ENCODE peak calls at places on chromosomes 16 and 17, in six cellular contexts. W is mammary epithelial cell, C is adipocyte, G is GM12878, V is mucosa of descending colon, F is HS-27A. P is an unnamed sample.

GRCh38 chr17:5272313-5272712 is 9.8 kb upstream of the RABEP1 start:
- DNase-seq in W (peak; percentile 49), C (no peak), G (no peak), V (no peak), F (no peak), P (no peak)

GRCh38 chr16:85401917-85402766 is 211.0 kb upstream of the GSE1 start:
- DNase-seq in W (no peak), C (no peak), G (no peak), V (no peak), F (no peak), P (no peak)

GRCh38 chr16:72247821-72248253 is 75.9 kb upstream of the PMFBP1 start:
- DNase-seq in W (peak; percentile 22), C (peak; percentile 29), G (no peak), V (no peak), F (no peak), P (peak; percentile 41)

GRCh38 chr16:4862639-4863038 is 15.4 kb downstream of the UBN1 start:
- DNase-seq in W (no peak), C (no peak), G (no peak), V (no peak), F (no peak), P (no peak)

GRCh38 chr16:1057252-1057932 is 15.2 kb upstream of the SSTR5 start:
- DNase-seq in W (no peak), C (peak; percentile 46), G (no peak), V (peak; percentile 63), F (no peak), P (no peak)

GRCh38 chr17:80785477-80786178 is 206.0 kb upstream of the CHMP6 start:
- DNase-seq in W (no peak), C (no peak), G (no peak), V (no peak), F (no peak), P (no peak)

GRCh38 chr16:88634141-88634993 is 4.0 kb upstream of the IL17C start:
- DNase-seq in W (peak; percentile 70), C (peak; percentile 69), G (peak; percentile 45), V (peak; percentile 54), F (no peak), P (no peak)

GRCh38 chr17:146546-146945 is 9.2 kb downstream of the SCGB1C2 start:
- DNase-seq in W (no peak), C (no peak), G (no peak), V (no peak), F (no peak), P (no peak)

GRCh38 chr17:15213381-15214087 is 51.6 kb downstream of the PMP22 start:
- DNase-seq in W (no peak), C (peak; percentile 73), G (no peak), V (no peak), F (peak; percentile 20), P (peak; percentile 4)

GRCh38 chr16:66662445-66663194 is 33.9 kb downstream of the CMTM4 start:
- DNase-seq in W (peak; percentile 24), C (peak; percentile 76), G (no peak), V (peak; percentile 52), F (no peak), P (no peak)

GRCh38 chr17:49372428-49372827 is 10.4 kb upstream of the ZNF652 start:
- DNase-seq in W (no peak), C (no peak), G (no peak), V (no peak), F (no peak), P (no peak)

GRCh38 chr16:75476817-75477216 is 12.3 kb upstream of the TMEM170A start:
- DNase-seq in W (peak; percentile 79), C (no peak), G (no peak), V (no peak), F (no peak), P (no peak)

GRCh38 chr17:29194669-29195068 is 14.5 kb upstream of the MYO18A start:
- DNase-seq in W (no peak), C (no peak), G (no peak), V (no peak), F (no peak), P (no peak)

GRCh38 chr17:4204190-4204589 is 59.6 kb downstream of the ANKFY1 start:
- DNase-seq in W (no peak), C (no peak), G (no peak), V (no peak), F (no peak), P (no peak)

GRCh38 chr17:61002316-61002736 is 324.7 kb downstream of the BCAS3 start:
- DNase-seq in W (peak; percentile 12), C (peak; percentile 89), G (no peak), V (no peak), F (peak; percentile 7), P (peak; percentile 39)

GRCh38 chr17:4947411-4948165 is 742 bp downstream of the PFN1 start:
- DNase-seq in W (peak; percentile 50), C (peak; percentile 74), G (no peak), V (peak; percentile 83), F (no peak), P (no peak)

GRCh38 chr17:52824542-52824941 is 666.0 kb upstream of the CA10 start:
- DNase-seq in W (no peak), C (no peak), G (no peak), V (peak; percentile 89), F (no peak), P (no peak)

GRCh38 chr17:9035249-9035648 is 13.9 kb downstream of the NTN1 start:
- DNase-seq in W (no peak), C (no peak), G (no peak), V (no peak), F (no peak), P (no peak)

GRCh38 chr17:82888583-82889495 is 49.0 kb upstream of the ZNF750 start:
- DNase-seq in W (no peak), C (no peak), G (no peak), V (peak; percentile 54), F (no peak), P (no peak)

GRCh38 chr17:82020874-82021727 is 1.6 kb downstream of the CENPX start:
- DNase-seq in W (peak; percentile 55), C (peak; percentile 80), G (no peak), V (peak; percentile 85), F (no peak), P (no peak)

GRCh38 chr17:3732171-3732570 is 8.5 kb downstream of the HASPIN start:
- DNase-seq in W (no peak), C (no peak), G (peak; percentile 60), V (peak; percentile 25), F (no peak), P (no peak)

GRCh38 chr16:82891424-82891823 is 264.7 kb downstream of the CDH13 start:
- DNase-seq in W (no peak), C (no peak), G (no peak), V (no peak), F (no peak), P (no peak)

GRCh38 chr16:1782408-1783247 is at the start of the genes NUBP2 and SPSB3:
- DNase-seq in W (peak; percentile 100), C (peak; percentile 100), G (peak; percentile 100), V (peak; percentile 99), F (peak; percentile 98), P (peak; percentile 99)

GRCh38 chr16:46612121-46612520 is 9.1 kb downstream of the SHCBP1 start:
- DNase-seq in W (no peak), C (no peak), G (no peak), V (no peak), F (no peak), P (no peak)

GRCh38 chr16:84054271-84054670 is 11.7 kb upstream of the SLC38A8 start:
- DNase-seq in W (no peak), C (no peak), G (no peak), V (no peak), F (no peak), P (no peak)

GRCh38 chr17:77675816-77676799 is 282.4 kb upstream of the TNRC6C start:
- DNase-seq in W (no peak), C (no peak), G (no peak), V (no peak), F (no peak), P (no peak)

GRCh38 chr16:4970010-4970409 is 11.9 kb downstream of the SEC14L5 start:
- DNase-seq in W (no peak), C (no peak), G (no peak), V (no peak), F (no peak), P (no peak)

GRCh38 chr17:10737168-10737622 is 7.4 kb upstream of the TMEM220 start:
- DNase-seq in W (peak; percentile 21), C (peak; percentile 84), G (no peak), V (peak; percentile 88), F (no peak), P (no peak)

GRCh38 chr16:84378567-84378966 is 10.2 kb downstream of the ATP2C2 start:
- DNase-seq in W (no peak), C (no peak), G (no peak), V (no peak), F (no peak), P (no peak)

GRCh38 chr16:19555938-19556778 is 655 bp downstream of the VPS35L start:
- DNase-seq in W (peak; percentile 27), C (peak; percentile 61), G (peak; percentile 13), V (no peak), F (no peak), P (no peak)

GRCh38 chr16:56382901-56383355 is 42.4 kb downstream of the AMFR start:
- DNase-seq in W (peak; percentile 89), C (peak; percentile 9), G (no peak), V (no peak), F (no peak), P (no peak)

GRCh38 chr17:9755083-9755482 is 36.3 kb downstream of the DHRS7C start:
- DNase-seq in W (no peak), C (no peak), G (no peak), V (no peak), F (no peak), P (no peak)

GRCh38 chr17:7403043-7403901 is 625 bp downstream of the TMEM256 start:
- DNase-seq in W (no peak), C (no peak), G (no peak), V (peak; percentile 72), F (no peak), P (no peak)

GRCh38 chr16:30874244-30874820 is 19.5 kb downstream of the BCL7C start:
- DNase-seq in W (no peak), C (no peak), G (no peak), V (peak; percentile 25), F (no peak), P (no peak)

P was measured in glomerular endothelial cell.